ENCODE peak calls at places on chromosome 9, in nine cellular contexts. E, A, L, J, S, C, P, W and H are unnamed samples.

GRCh38 chr9:37715260-37715659 is 38.3 kb upstream of the TRMT10B start:
- DNase-seq in E (no peak), A (no peak), L (no peak), J (no peak), S (no peak), C (no peak), P (no peak), W (no peak), H (no peak)

GRCh38 chr9:112174223-112174964 is 703 bp downstream of the SUSD1 start:
- DNase-seq in E (peak; percentile 25), A (peak; percentile 64), L (peak; percentile 68), J (peak; percentile 50), S (peak; percentile 90), C (peak; percentile 70), P (peak; percentile 91), W (peak; percentile 54), H (peak; percentile 69)

GRCh38 chr9:111965566-111966019 is 69.0 kb downstream of the UGCG start:
- DNase-seq in E (peak; percentile 99), A (no peak), L (no peak), J (no peak), S (no peak), C (no peak), P (no peak), W (peak; percentile 99), H (peak; percentile 66)

GRCh38 chr9:16032799-16033198 is 480.0 kb downstream of the CCDC171 start:
- DNase-seq in E (peak; percentile 55), A (no peak), L (no peak), J (peak; percentile 49), S (no peak), C (no peak), P (no peak), W (peak; percentile 54), H (peak; percentile 94)

GRCh38 chr9:32968101-32969011 is 33.1 kb downstream of the APTX start:
- DNase-seq in E (peak; percentile 51), A (peak; percentile 44), L (peak; percentile 43), J (peak; percentile 64), S (no peak), C (peak; percentile 29), P (peak; percentile 71), W (peak; percentile 19), H (no peak)

GRCh38 chr9:8486095-8486494 is 686.5 kb upstream of the DMAC1 start:
- DNase-seq in E (peak; percentile 71), A (no peak), L (no peak), J (peak; percentile 72), S (no peak), C (no peak), P (peak; percentile 44), W (no peak), H (no peak)

GRCh38 chr9:113569472-113570060 is 106.0 kb downstream of the RGS3 start:
- DNase-seq in E (no peak), A (no peak), L (no peak), J (no peak), S (no peak), C (no peak), P (no peak), W (no peak), H (no peak)

GRCh38 chr9:133729646-133730281 is 8.4 kb downstream of the SARDH start:
- DNase-seq in E (no peak), A (no peak), L (no peak), J (peak; percentile 0), S (peak; percentile 51), C (no peak), P (no peak), W (no peak), H (no peak)

GRCh38 chr9:131263701-131264100 is 12.6 kb downstream of the FAM78A start:
- DNase-seq in E (no peak), A (no peak), L (no peak), J (no peak), S (no peak), C (no peak), P (no peak), W (no peak), H (no peak)

GRCh38 chr9:131578778-131579504 is 33.6 kb downstream of the PRRT1B start:
- DNase-seq in E (no peak), A (no peak), L (peak; percentile 24), J (no peak), S (no peak), C (no peak), P (peak; percentile 85), W (no peak), H (no peak)

GRCh38 chr9:13596383-13596970 is 317.0 kb upstream of the MPDZ start:
- DNase-seq in E (no peak), A (no peak), L (no peak), J (no peak), S (no peak), C (no peak), P (no peak), W (no peak), H (no peak)

GRCh38 chr9:114086009-114086408 is 7.9 kb upstream of the AMBP start:
- DNase-seq in E (no peak), A (no peak), L (no peak), J (no peak), S (no peak), C (no peak), P (no peak), W (no peak), H (no peak)

GRCh38 chr9:135952664-135953206 is 8.4 kb downstream of the UBAC1 start:
- DNase-seq in E (no peak), A (no peak), L (no peak), J (no peak), S (no peak), C (no peak), P (no peak), W (no peak), H (no peak)

GRCh38 chr9:135957431-135957830 is 3.7 kb downstream of the UBAC1 start:
- DNase-seq in E (no peak), A (no peak), L (no peak), J (no peak), S (no peak), C (no peak), P (no peak), W (no peak), H (no peak)

GRCh38 chr9:135958485-135958884 is 2.7 kb downstream of the UBAC1 start:
- DNase-seq in E (no peak), A (no peak), L (no peak), J (no peak), S (no peak), C (no peak), P (no peak), W (no peak), H (no peak)

GRCh38 chr9:135956798-135957166 is 4.4 kb downstream of the UBAC1 start:
- DNase-seq in E (no peak), A (no peak), L (no peak), J (no peak), S (no peak), C (peak; percentile 62), P (no peak), W (no peak), H (no peak)

DNA sequence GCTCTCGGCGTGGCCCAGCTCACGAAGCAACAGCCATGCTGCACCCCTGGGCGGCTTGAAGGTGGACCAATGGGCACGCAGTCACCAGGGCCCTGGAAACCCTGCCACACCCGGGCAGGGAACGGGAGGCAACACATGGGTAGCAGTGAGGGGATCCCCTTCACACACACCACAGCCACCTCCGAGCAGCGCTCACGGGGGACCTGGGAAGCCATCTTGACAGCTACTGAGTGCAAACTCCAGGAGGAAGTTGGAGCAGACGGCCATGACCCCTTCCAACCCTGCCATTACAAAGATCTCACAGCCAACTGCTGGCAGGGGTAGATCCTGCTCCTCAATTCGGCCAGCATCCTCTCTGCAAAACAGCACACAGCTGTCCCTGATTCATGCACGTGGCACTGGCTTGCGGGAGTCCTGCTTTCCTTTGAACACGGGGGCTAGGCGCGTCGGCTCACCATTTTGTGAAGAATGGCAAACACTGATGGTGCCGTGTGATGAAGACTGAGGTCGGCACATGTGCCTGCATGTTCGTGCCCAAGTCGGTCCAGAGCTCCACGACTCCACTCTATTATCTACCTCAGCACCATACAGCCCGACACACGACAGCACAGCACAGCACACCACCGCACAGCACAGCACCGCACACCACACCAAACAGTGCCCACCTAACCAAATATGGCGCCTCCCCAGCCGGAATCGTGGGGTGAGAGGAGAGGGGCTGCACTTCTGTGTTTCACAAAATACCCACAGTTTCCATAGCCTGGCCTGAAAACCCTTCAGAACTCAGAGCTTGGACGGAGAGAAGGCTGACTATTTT is 5.0 kb downstream of the UBAC1 start:
- DNase-seq in E (no peak), A (no peak), L (no peak), J (no peak), S (no peak), C (no peak), P (no peak), W (no peak), H (no peak)
- H3K4me3 ChIP-seq in E (no peak overlapping the region), A (no peak overlapping the region), L (peak overlapping the region; percentile 15), J (no peak overlapping the region), S (no peak overlapping the region), C (peak overlapping the region; percentile 96), P (no peak overlapping the region), W (no peak overlapping the region), H (no peak overlapping the region)

DNA sequence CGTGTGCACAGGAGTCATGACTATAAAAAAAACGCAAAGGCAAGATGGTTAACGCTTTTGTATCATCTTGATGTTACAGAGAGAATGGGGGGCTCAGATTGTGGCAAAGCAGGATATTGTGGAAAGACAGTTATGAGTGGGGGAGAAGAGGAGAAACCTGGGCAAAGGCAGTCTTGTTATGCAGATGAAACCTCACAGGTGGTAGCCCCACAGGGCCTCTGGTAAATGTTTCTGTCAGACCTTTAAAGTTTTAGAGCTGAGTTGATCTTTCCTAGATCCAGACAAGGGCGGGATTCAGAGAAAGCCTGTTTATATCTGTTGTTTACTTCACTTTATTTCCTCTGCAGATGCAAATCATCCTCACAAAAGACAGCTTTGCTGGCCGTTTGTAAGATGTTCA is 55.2 kb downstream of the C9orf85 start:
- DNase-seq in E (no peak), A (no peak), L (no peak), J (peak; percentile 5), S (no peak), C (no peak), P (no peak), W (no peak), H (no peak)
- H3K4me3 ChIP-seq in E (no peak overlapping the region), A (no peak overlapping the region), L (no peak overlapping the region), J (no peak overlapping the region), S (no peak overlapping the region), C (no peak overlapping the region), P (no peak overlapping the region), W (no peak overlapping the region), H (no peak overlapping the region)

GRCh38 chr9:83971485-83971884 is 8.5 kb downstream of the HNRNPK start:
- DNase-seq in E (no peak), A (no peak), L (no peak), J (no peak), S (no peak), C (no peak), P (no peak), W (no peak), H (no peak)
- H3K4me3 ChIP-seq in E (no peak overlapping the region), A (no peak overlapping the region), L (no peak overlapping the region), J (no peak overlapping the region), S (no peak overlapping the region), C (no peak overlapping the region), P (no peak overlapping the region), W (no peak overlapping the region), H (no peak overlapping the region)

GRCh38 chr9:115808695-115809094 is 344.9 kb upstream of the PAPPA start:
- DNase-seq in E (peak; percentile 40), A (no peak), L (no peak), J (no peak), S (no peak), C (no peak), P (no peak), W (peak; percentile 79), H (peak; percentile 58)
- H3K4me3 ChIP-seq in E (no peak overlapping the region), A (no peak overlapping the region), L (no peak overlapping the region), J (no peak overlapping the region), S (no peak overlapping the region), C (no peak overlapping the region), P (no peak overlapping the region), W (no peak overlapping the region), H (no peak overlapping the region)

GRCh38 chr9:107175039-107175438 is 108.0 kb upstream of the RAD23B start:
- DNase-seq in E (peak; percentile 72), A (no peak), L (no peak), J (no peak), S (no peak), C (peak; percentile 59), P (no peak), W (no peak), H (no peak)
- H3K4me3 ChIP-seq in E (no peak overlapping the region), A (no peak overlapping the region), L (no peak overlapping the region), J (no peak overlapping the region), S (no peak overlapping the region), C (peak overlapping the region; percentile 2), P (no peak overlapping the region), W (no peak overlapping the region), H (no peak overlapping the region)